ENCODE peak calls at places on chromosomes 3 and 15, in eight cellular contexts. T, E, A, C, Q, U, J and G are unnamed samples.

GRCh38 chr3:88057650-88058321 is 1.0 kb downstream of the CGGBP1 start:
- DNase-seq in Q (no peak), E (no peak), A (no peak), T (no peak), J (no peak), U (no peak), C (no peak), G (no peak)

GRCh38 chr3:32432045-32432710 is 40.5 kb downstream of the CMTM7 start:
- DNase-seq in E (no peak), J (no peak), Q (no peak), T (no peak), U (no peak), A (no peak), C (no peak), G (peak)

GRCh38 chr3:153539263-153539662 is 377.2 kb downstream of the RAP2B start:
- DNase-seq in J (no peak), C (no peak), U (no peak), E (no peak), A (no peak), T (no peak), Q (no peak), G (no peak)

GRCh38 chr3:142934897-142935269 is 28.6 kb downstream of the PAQR9 start:
- DNase-seq in Q (no peak), J (no peak), E (no peak), U (no peak), T (no peak), A (no peak), C (no peak), G (no peak)

GRCh38 chr3:105862217-105862616 is 6.6 kb downstream of the CBLB start:
- DNase-seq in T (no peak), E (no peak), Q (no peak), U (no peak), A (no peak), J (no peak), C (no peak), G (no peak)

GRCh38 chr15:70669966-70670658 is 93.2 kb downstream of the UACA start:
- DNase-seq in T (no peak), C (no peak), Q (peak), E (peak), J (no peak), U (no peak), A (no peak), G (peak)

GRCh38 chr3:123642182-123642956 is 57.5 kb upstream of the HACD2 start:
- DNase-seq in A (peak), E (peak), T (peak), J (peak), C (peak), U (peak), Q (peak), G (peak)

GRCh38 chr3:16279010-16279409 is 14.0 kb downstream of the OXNAD1 start:
- DNase-seq in Q (no peak), A (no peak), C (no peak), T (no peak), U (no peak), E (no peak), J (no peak), G (no peak)

GRCh38 chr3:43159496-43160255 is 53.8 kb upstream of the POMGNT2 start:
- DNase-seq in C (no peak), T (no peak), Q (no peak), A (no peak), U (no peak), J (no peak), E (no peak), G (no peak)

GRCh38 chr15:101143321-101143720 is 108.5 kb downstream of the CHSY1 start:
- DNase-seq in E (no peak), J (no peak), C (no peak), T (no peak), U (peak), A (no peak), Q (no peak), G (no peak)

GRCh38 chr3:63523100-63523499 is 129.4 kb upstream of the SNTN start:
- DNase-seq in J (no peak), T (no peak), A (no peak), E (no peak), Q (no peak), C (no peak), U (no peak), G (no peak)

GRCh38 chr15:63918317-63918672 is 84.5 kb upstream of the HERC1 start:
- DNase-seq in A (no peak), E (peak), T (no peak), Q (no peak), J (no peak), C (no peak), U (no peak), G (no peak)

GRCh38 chr15:35827156-35827555 is 281.2 kb upstream of the DPH6 start:
- DNase-seq in Q (no peak), A (no peak), J (no peak), T (no peak), C (no peak), U (no peak), E (no peak), G (no peak)

GRCh38 chr3:193794002-193794835 is 201.2 kb downstream of the OPA1 start:
- DNase-seq in Q (peak), J (no peak), C (peak), A (peak), U (no peak), E (no peak), T (no peak), G (no peak)

GRCh38 chr15:64180235-64180824 is 17.5 kb upstream of the PPIB start:
- DNase-seq in U (no peak), C (no peak), A (no peak), Q (no peak), T (no peak), E (no peak), J (no peak), G (no peak)

GRCh38 chr15:62799919-62800318 is 242.6 kb upstream of the TPM1 start:
- DNase-seq in T (no peak), U (no peak), J (no peak), A (no peak), C (no peak), Q (no peak), E (no peak), G (peak)

GRCh38 chr3:23740517-23741402 is 65.0 kb upstream of the UBE2E1 start:
- DNase-seq in T (no peak), C (peak), E (peak), Q (no peak), J (no peak), U (no peak), A (no peak), G (peak)

GRCh38 chr15:44159492-44159891 is 35.6 kb downstream of the FRMD5 start:
- DNase-seq in U (no peak), A (no peak), E (no peak), J (no peak), T (no peak), C (peak), Q (no peak), G (no peak)

GRCh38 chr3:37477275-37477674 is 302.9 kb upstream of the LRRFIP2 start:
- DNase-seq in T (no peak), J (no peak), E (no peak), Q (no peak), A (no peak), C (no peak), U (no peak), G (no peak)

GRCh38 chr3:59115355-59116136 is 65.7 kb upstream of the CFAP20DC start:
- DNase-seq in U (no peak), J (no peak), Q (no peak), E (no peak), A (no peak), C (no peak), T (no peak), G (no peak)

GRCh38 chr3:25493246-25493645 is 65.2 kb downstream of the RARB start:
- DNase-seq in U (no peak), E (no peak), J (no peak), A (no peak), T (no peak), Q (no peak), C (peak), G (no peak)

GRCh38 chr3:170714562-170715535 is 129.0 kb upstream of the SLC7A14 start:
- DNase-seq in U (no peak), A (no peak), T (no peak), E (no peak), Q (no peak), J (no peak), C (no peak), G (no peak)

GRCh38 chr15:24856397-24857093 is 98.2 kb upstream of the SNRPN start:
- DNase-seq in U (no peak), J (peak), E (peak), Q (no peak), A (no peak), T (no peak), C (no peak), G (no peak)

GRCh38 chr3:31896643-31897433 is 84.2 kb downstream of the OSBPL10 start:
- DNase-seq in A (no peak), E (no peak), T (no peak), Q (peak), J (no peak), U (no peak), C (no peak), G (no peak)

GRCh38 chr3:143974877-143975238 is 3.2 kb downstream of the DIPK2A start:
- DNase-seq in J (no peak), C (no peak), T (no peak), A (no peak), U (no peak), E (no peak), Q (no peak), G (no peak)

GRCh38 chr3:61783993-61784718 is 222.8 kb downstream of the PTPRG start:
- DNase-seq in Q (no peak), J (no peak), A (no peak), C (no peak), E (no peak), U (no peak), T (no peak), G (no peak)

GRCh38 chr15:99403597-99403996 is 152.3 kb downstream of the LRRC28 start:
- DNase-seq in C (no peak), A (no peak), Q (no peak), U (no peak), T (no peak), E (no peak), J (no peak), G (no peak)

GRCh38 chr3:106103383-106103782 is 234.6 kb upstream of the CBLB start:
- DNase-seq in E (no peak), C (no peak), T (no peak), U (no peak), Q (no peak), A (no peak), J (no peak), G (no peak)

GRCh38 chr15:86776120-86776519 is 696.4 kb downstream of the AGBL1 start:
- DNase-seq in E (no peak), A (no peak), U (no peak), C (no peak), Q (no peak), T (no peak), J (no peak), G (no peak)
- TF ChIP-seq EP300 in E (no peak), A (no peak), U (no peak), C (no peak), Q (no peak), T (no peak), J (no peak), G (no peak)

DNA sequence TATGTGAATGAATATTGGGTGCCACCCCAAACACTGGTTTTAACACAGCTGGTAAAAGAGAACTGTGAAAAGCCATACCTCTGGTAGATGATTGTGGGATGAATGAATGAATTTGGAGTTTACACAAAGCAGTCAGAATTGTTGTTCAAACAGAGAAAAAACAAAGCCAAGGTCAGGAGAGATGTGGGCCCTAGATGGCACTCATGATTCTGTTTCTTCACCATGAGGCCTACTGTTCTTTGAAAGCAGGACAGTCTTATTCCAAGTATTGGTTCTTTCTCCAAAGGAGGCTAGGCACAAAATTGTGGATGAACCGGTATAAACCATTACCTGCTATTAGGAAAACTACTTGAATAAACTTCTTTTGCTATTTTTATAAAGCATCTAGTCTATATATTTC is 97.6 kb downstream of the SAMMSON start:
- DNase-seq in C (peak), Q (no peak), J (no peak), E (no peak), A (no peak), T (no peak), U (no peak), G (no peak)
- TF ChIP-seq EP300 in C (no peak), Q (no peak), J (no peak), E (no peak), A (no peak), T (no peak), U (no peak), G (no peak)

DNA sequence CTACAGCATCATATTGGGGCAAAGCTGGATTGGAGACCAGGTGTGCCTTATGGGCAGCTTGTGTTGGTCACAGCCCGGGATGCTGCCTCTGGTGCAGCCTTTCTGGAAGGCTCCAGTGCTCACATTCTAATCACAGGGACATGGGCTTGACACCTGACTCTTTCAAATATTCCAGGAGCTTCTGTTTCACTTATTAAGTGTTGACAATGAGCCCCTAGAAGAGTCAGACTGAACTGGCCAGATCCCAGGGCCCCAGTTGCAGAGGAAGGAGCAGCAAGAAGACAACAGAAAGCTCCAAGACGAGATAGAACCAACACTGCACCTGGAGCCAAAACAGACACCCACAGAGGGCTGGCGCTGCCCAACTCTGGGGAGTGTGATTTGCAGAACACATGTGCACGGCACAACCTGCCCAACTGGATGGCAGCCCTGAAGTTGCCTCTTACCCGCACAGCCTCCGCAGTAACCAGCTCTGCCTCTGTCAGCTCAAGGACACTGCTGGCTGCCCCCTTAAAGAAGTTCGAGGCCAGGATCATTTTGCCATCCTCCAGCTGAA is 30.3 kb downstream of the ALDH1L1 start:
- DNase-seq in A (no peak), U (peak), E (no peak), C (no peak), T (no peak), J (no peak), Q (no peak), G (no peak)
- TF ChIP-seq EP300 in A (no peak), U (no peak), E (no peak), C (no peak), T (no peak), J (no peak), Q (no peak), G (no peak)

GRCh38 chr15:33506781-33507180 is 196.0 kb downstream of the RYR3 start:
- DNase-seq in C (no peak), J (no peak), U (no peak), Q (no peak), E (no peak), A (no peak), T (no peak), G (no peak)
- TF ChIP-seq EP300 in C (no peak), J (no peak), U (no peak), Q (no peak), E (no peak), A (no peak), T (no peak), G (no peak)

GRCh38 chr3:147412917-147413711 is 3.9 kb downstream of the ZIC1 start:
- DNase-seq in J (no peak), Q (no peak), A (no peak), T (no peak), U (no peak), E (no peak), C (no peak), G (no peak)
- TF ChIP-seq EP300 in J (no peak), Q (no peak), A (no peak), T (peak), U (no peak), E (no peak), C (no peak), G (no peak)